ENCODE peak calls at places on chromosomes 11 and 22, in four cellular contexts. N is activated CD4-positive, alpha-beta T cell treated with anti-CD3 and anti-CD28 coated beads, Interleukin-2, amount 50 U/mL, for 48 hours; C is anterior cingulate cortex; Q is fibroblast of gingiva. M is an unnamed sample.

GRCh38 chr22:46791201-46791731 is 28.8 kb downstream of the TBC1D22A start:
- DNase-seq in N (peak; percentile 80), C (no peak), Q (peak; percentile 56), M (peak; percentile 78)

GRCh38 chr11:128607819-128608218 is 20.5 kb upstream of the ETS1 start:
- DNase-seq in N (no peak), C (no peak), Q (no peak), M (no peak)

GRCh38 chr22:44746061-44746789 is 6.2 kb upstream of the ARHGAP8 start:
- DNase-seq in N (no peak), C (no peak), Q (no peak), M (no peak)

GRCh38 chr11:116502641-116503061 is 270.1 kb downstream of the BUD13 start:
- DNase-seq in N (no peak), C (no peak), Q (no peak), M (peak; percentile 35)

GRCh38 chr22:33105501-33105911 is 47.3 kb upstream of the SYN3 start:
- DNase-seq in N (no peak), C (no peak), Q (peak; percentile 62), M (peak; percentile 45)

GRCh38 chr11:20110908-20111669 is 49.2 kb downstream of the DBX1 start:
- DNase-seq in N (peak; percentile 62), C (no peak), Q (peak; percentile 19), M (no peak)

GRCh38 chr11:132335311-132335710 is 964.9 kb downstream of the NTM start:
- DNase-seq in N (no peak), C (no peak), Q (no peak), M (no peak)

GRCh38 chr11:131955901-131956300 is 585.5 kb downstream of the NTM start:
- DNase-seq in N (no peak), C (no peak), Q (no peak), M (no peak)

GRCh38 chr11:76824980-76825725 is 35.6 kb upstream of the ACER3 start:
- DNase-seq in N (no peak), C (no peak), Q (no peak), M (no peak)

GRCh38 chr11:113796663-113797259 is 17.2 kb downstream of the CLDN25 start:
- DNase-seq in N (no peak), C (no peak), Q (peak; percentile 23), M (peak; percentile 58)

GRCh38 chr11:34750692-34751405 is 130.0 kb downstream of the EHF start:
- DNase-seq in N (no peak), C (no peak), Q (peak; percentile 37), M (no peak)

GRCh38 chr11:123135863-123136446 is 59.1 kb downstream of the CLMP start:
- DNase-seq in N (no peak), C (no peak), Q (no peak), M (no peak)

GRCh38 chr11:62487136-62487535 is 59.5 kb downstream of the AHNAK start:
- DNase-seq in N (no peak), C (no peak), Q (no peak), M (no peak)

GRCh38 chr22:45867906-45868555 is 108.9 kb downstream of the WNT7B start:
- DNase-seq in N (no peak), C (no peak), Q (no peak), M (no peak)

GRCh38 chr11:118929496-118930151 is 3.9 kb upstream of the BCL9L start:
- DNase-seq in N (peak; percentile 80), C (no peak), Q (peak; percentile 87), M (peak; percentile 77)

GRCh38 chr11:74272276-74272675 is 39.2 kb downstream of the P4HA3 start:
- DNase-seq in N (no peak), C (no peak), Q (no peak), M (no peak)

GRCh38 chr11:35247863-35248262 is 108.9 kb downstream of the CD44 start:
- DNase-seq in N (no peak), C (no peak), Q (no peak), M (no peak)

GRCh38 chr22:48319321-48320047 is 1508.2 kb downstream of the BRD1 start:
- DNase-seq in N (no peak), C (no peak), Q (no peak), M (no peak)

GRCh38 chr22:44380716-44381500 is 68.2 kb upstream of the SHISAL1 start:
- DNase-seq in N (no peak), C (no peak), Q (no peak), M (no peak)

GRCh38 chr11:35011389-35011788 is 95.0 kb downstream of the PDHX start:
- DNase-seq in N (no peak), C (no peak), Q (peak; percentile 73), M (no peak)

GRCh38 chr11:66859686-66860448 is 3.0 kb downstream of the LRFN4 start:
- DNase-seq in N (no peak), C (no peak), Q (no peak), M (no peak)

GRCh38 chr11:45250035-45250693 is 36.0 kb downstream of the SYT13 start:
- DNase-seq in N (no peak), C (no peak), Q (no peak), M (no peak)

GRCh38 chr22:50267591-50268390 is 2.4 kb downstream of the MAPK11 start:
- DNase-seq in N (peak; percentile 61), C (no peak), Q (peak; percentile 38), M (peak; percentile 78)

GRCh38 chr11:3146612-3147256 is 18.4 kb downstream of the OSBPL5 start:
- DNase-seq in N (no peak), C (no peak), Q (peak; percentile 56), M (no peak)

GRCh38 chr11:65743928-65744698 is 23.5 kb upstream of the RNASEH2C start:
- DNase-seq in N (peak; percentile 35), C (no peak), Q (peak; percentile 27), M (no peak)

GRCh38 chr22:24183321-24184031 is 2.2 kb downstream of the SUSD2 start:
- DNase-seq in N (no peak), C (no peak), Q (no peak), M (no peak)

GRCh38 chr11:75627879-75628668 is 40.8 kb downstream of the MAP6 start:
- DNase-seq in N (no peak), C (no peak), Q (no peak), M (no peak)

GRCh38 chr11:17793642-17794170 is 59.1 kb downstream of the KCNC1 start:
- DNase-seq in N (no peak), C (no peak), Q (no peak), M (no peak)

GRCh38 chr11:110019659-110020058 is 73.5 kb upstream of the ZC3H12C start:
- DNase-seq in N (no peak), C (no peak), Q (no peak), M (no peak)

M was measured in frontal cortex.